ENCODE peak calls at places on chromosomes 13 and 19, in seven cellular contexts. S, P, F, I, E, L and Y are unnamed samples.

GRCh38 chr19:10454267-10454666 is 33.9 kb downstream of the PDE4A start:
- DNase-seq in S (no peak), P (no peak), F (no peak), I (no peak), E (no peak), L (no peak), Y (no peak)

GRCh38 chr19:1076951-1077350 is 10.0 kb downstream of the ARHGAP45 start:
- DNase-seq in S (peak), P (no peak), F (peak), I (peak), E (no peak), L (no peak), Y (peak)

GRCh38 chr13:33186851-33187250 is 98.7 kb downstream of the STARD13 start:
- DNase-seq in S (peak), P (peak), F (peak), I (no peak), E (no peak), L (no peak), Y (peak)

GRCh38 chr13:99357149-99357596 is 50.0 kb upstream of the GPR183 start:
- DNase-seq in S (peak), P (peak), F (no peak), I (peak), E (no peak), L (peak), Y (peak)

GRCh38 chr19:53998223-53998622 is 6.8 kb downstream of the CACNG6 start:
- DNase-seq in S (no peak), P (no peak), F (no peak), I (no peak), E (no peak), L (no peak), Y (no peak)

GRCh38 chr13:76816394-76816793 is 69.8 kb downstream of the KCTD12 start:
- DNase-seq in S (peak), P (no peak), F (no peak), I (peak), E (peak), L (no peak), Y (no peak)

GRCh38 chr19:51691122-51692064 is 1.7 kb upstream of the SPACA6 start:
- DNase-seq in S (no peak), P (no peak), F (peak), I (no peak), E (no peak), L (no peak), Y (peak)

GRCh38 chr13:110466261-110466660 is 95.3 kb downstream of the RAB20 start:
- DNase-seq in S (no peak), P (no peak), F (no peak), I (no peak), E (peak), L (no peak), Y (no peak)

GRCh38 chr19:18470153-18470552 is 32.2 kb upstream of the ISYNA1 start:
- DNase-seq in S (no peak), P (no peak), F (peak), I (peak), E (no peak), L (no peak), Y (no peak)

GRCh38 chr13:50612717-50613116 is 230.8 kb downstream of the DLEU7 start:
- DNase-seq in S (no peak), P (no peak), F (no peak), I (no peak), E (no peak), L (no peak), Y (no peak)

GRCh38 chr19:1408300-1409203 is 1.2 kb downstream of the DAZAP1 start:
- DNase-seq in S (no peak), P (peak), F (peak), I (peak), E (no peak), L (no peak), Y (peak)

GRCh38 chr13:30371649-30372265 is 50.5 kb upstream of the UBE2L5 start:
- DNase-seq in S (peak), P (peak), F (peak), I (peak), E (no peak), L (no peak), Y (peak)

GRCh38 chr19:46351241-46352041 is 4.6 kb downstream of the PPP5C start:
- DNase-seq in S (peak), P (peak), F (peak), I (peak), E (no peak), L (peak), Y (peak)

GRCh38 chr13:76638882-76639281 is 247.3 kb downstream of the KCTD12 start:
- DNase-seq in S (peak), P (peak), F (no peak), I (no peak), E (no peak), L (no peak), Y (no peak)

GRCh38 chr13:112067121-112067741 is at the start of gene SOX1:
- DNase-seq in S (no peak), P (no peak), F (no peak), I (peak), E (peak), L (no peak), Y (peak)